ENCODE peak calls at places on chromosomes 7 and 10, in ten cellular contexts. Z is type B pancreatic cell, C is mesothelial cell of epicardium, J is mucosa of descending colon, D is IMR-90, I is neural progenitor cell, H is GM12865, K is dorsolateral prefrontal cortex, P is upper lobe of right lung, N is HFFc6. Q is an unnamed sample.

GRCh38 chr7:155889636-155890508 is 77.6 kb upstream of the SHH start:
- DNase-seq in Z (no peak), C (no peak), J (peak), D (no peak), I (no peak), H (no peak), K (no peak), P (peak), N (no peak), Q (no peak)

GRCh38 chr7:116710764-116711452 is 38.9 kb downstream of the MET start:
- DNase-seq in Z (no peak), C (no peak), J (no peak), D (no peak), I (no peak), H (no peak), K (no peak), P (no peak), N (no peak), Q (no peak)

GRCh38 chr7:29265208-29265923 is 70.8 kb downstream of the CHN2 start:
- DNase-seq in Z (no peak), C (no peak), J (no peak), D (no peak), I (peak), H (no peak), K (no peak), P (no peak), N (no peak), Q (no peak)

GRCh38 chr10:120941468-120941867 is 90.3 kb downstream of the WDR11 start:
- DNase-seq in Z (no peak), C (no peak), J (no peak), D (no peak), I (no peak), H (no peak), K (no peak), P (no peak), N (no peak), Q (no peak)

GRCh38 chr7:116426428-116427156 is 72.9 kb upstream of the CAV2 start:
- DNase-seq in Z (no peak), C (no peak), J (no peak), D (peak), I (no peak), H (no peak), K (no peak), P (no peak), N (peak), Q (no peak)

GRCh38 chr10:94623572-94623971 is 60.0 kb upstream of the CYP2C18 start:
- DNase-seq in Z (no peak), C (no peak), J (no peak), D (no peak), I (peak), H (no peak), K (no peak), P (no peak), N (no peak), Q (no peak)

GRCh38 chr7:79182283-79182682 is 271.2 kb downstream of the MAGI2 start:
- DNase-seq in Z (no peak), C (peak), J (no peak), D (peak), I (no peak), H (no peak), K (no peak), P (no peak), N (peak), Q (no peak)

GRCh38 chr7:137978464-137979237 is 23.2 kb downstream of the CREB3L2 start:
- DNase-seq in Z (no peak), C (no peak), J (no peak), D (peak), I (no peak), H (no peak), K (no peak), P (no peak), N (peak), Q (no peak)

GRCh38 chr7:64636386-64636785 is 29.5 kb upstream of the ZNF107 start:
- DNase-seq in Z (no peak), C (no peak), J (no peak), D (no peak), I (no peak), H (no peak), K (no peak), P (no peak), N (no peak), Q (no peak)

GRCh38 chr7:70696139-70696782 is 435.7 kb upstream of the GALNT17 start:
- DNase-seq in Z (no peak), C (no peak), J (no peak), D (peak), I (peak), H (peak), K (no peak), P (no peak), N (no peak), Q (no peak)

GRCh38 chr7:70695804-70696104 is 436.2 kb upstream of the GALNT17 start:
- DNase-seq in Z (no peak), C (no peak), J (no peak), D (no peak), I (peak), H (peak), K (no peak), P (no peak), N (no peak), Q (no peak)

GRCh38 chr7:70700055-70700934 is 431.6 kb upstream of the GALNT17 start:
- DNase-seq in Z (no peak), C (no peak), J (no peak), D (no peak), I (peak), H (no peak), K (no peak), P (no peak), N (no peak), Q (no peak)

GRCh38 chr7:70700935-70701425 is 431.0 kb upstream of the GALNT17 start:
- DNase-seq in Z (no peak), C (no peak), J (no peak), D (no peak), I (peak), H (no peak), K (no peak), P (no peak), N (no peak), Q (no peak)

GRCh38 chr7:70698219-70698832 is 433.6 kb upstream of the GALNT17 start:
- DNase-seq in Z (no peak), C (no peak), J (no peak), D (peak), I (peak), H (peak), K (no peak), P (no peak), N (peak), Q (no peak)
- TF ChIP-seq CTCF in Z (peak), C (no peak), J (peak), D (peak), I (peak), H (peak), K (peak), P (peak), N (peak), Q (peak)

DNA sequence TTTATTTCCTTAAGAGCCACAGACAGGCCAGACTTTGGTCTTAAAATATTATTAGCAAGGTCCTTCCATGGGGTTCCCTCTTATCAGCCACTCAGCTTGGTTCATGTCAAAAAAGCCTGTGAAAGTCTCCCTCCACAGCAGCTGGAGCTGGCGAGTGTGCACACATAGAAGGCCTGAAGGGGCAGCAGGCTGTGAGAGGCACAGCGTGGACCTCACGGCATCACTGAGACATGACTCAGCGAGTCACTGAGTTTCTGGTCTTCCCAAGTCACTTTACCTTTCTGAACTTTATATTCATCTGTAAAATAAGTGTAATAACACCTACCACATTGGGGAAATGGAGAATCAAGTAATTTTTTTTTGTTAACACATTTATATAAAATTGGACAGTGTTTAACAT is 8.7 kb downstream of the TAF3 start:
- DNase-seq in Z (no peak), C (no peak), J (no peak), D (peak), I (no peak), H (no peak), K (no peak), P (no peak), N (peak), Q (no peak)
- TF ChIP-seq CTCF in Z (no peak), C (no peak), J (no peak), D (peak), I (no peak), H (no peak), K (no peak), P (no peak), N (peak), Q (peak)

DNA sequence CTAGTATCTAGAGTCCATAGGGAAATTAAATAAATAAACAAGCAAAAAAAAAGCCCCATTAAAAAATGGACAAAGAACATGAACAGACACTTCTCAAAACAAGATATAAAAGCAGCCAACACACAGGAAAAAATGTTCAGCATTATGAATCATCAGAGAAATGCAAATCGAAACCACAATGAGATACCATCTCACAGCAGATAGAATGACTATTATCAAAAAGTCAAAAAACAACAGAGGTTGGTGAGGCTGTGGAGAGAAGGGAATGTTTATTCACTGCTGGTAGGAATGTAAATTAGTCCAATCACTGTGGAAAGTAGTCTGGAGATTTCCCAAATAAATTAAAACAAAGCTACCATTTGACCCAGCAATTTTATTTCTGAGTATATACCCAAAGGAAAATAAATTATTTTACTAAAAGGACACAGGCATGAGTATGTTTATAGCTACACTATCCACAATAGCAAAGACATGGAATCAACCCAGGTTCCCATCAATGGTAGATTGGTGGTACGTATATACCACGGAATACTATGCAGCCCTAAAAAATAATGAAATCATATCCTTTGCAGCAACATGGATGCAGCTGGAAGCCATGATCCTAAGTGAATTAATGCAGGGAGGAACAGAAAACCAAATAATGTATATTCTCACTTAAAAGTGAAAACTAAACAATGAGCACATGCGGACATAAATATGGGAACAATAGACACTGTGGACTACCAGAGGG is 366.5 kb upstream of the SEMA3C start:
- DNase-seq in Z (no peak), C (no peak), J (no peak), D (peak), I (no peak), H (no peak), K (no peak), P (no peak), N (peak), Q (no peak)
- TF ChIP-seq CTCF in Z (no peak), C (no peak), J (no peak), D (peak), I (no peak), H (no peak), K (no peak), P (no peak), N (peak), Q (no peak)

DNA sequence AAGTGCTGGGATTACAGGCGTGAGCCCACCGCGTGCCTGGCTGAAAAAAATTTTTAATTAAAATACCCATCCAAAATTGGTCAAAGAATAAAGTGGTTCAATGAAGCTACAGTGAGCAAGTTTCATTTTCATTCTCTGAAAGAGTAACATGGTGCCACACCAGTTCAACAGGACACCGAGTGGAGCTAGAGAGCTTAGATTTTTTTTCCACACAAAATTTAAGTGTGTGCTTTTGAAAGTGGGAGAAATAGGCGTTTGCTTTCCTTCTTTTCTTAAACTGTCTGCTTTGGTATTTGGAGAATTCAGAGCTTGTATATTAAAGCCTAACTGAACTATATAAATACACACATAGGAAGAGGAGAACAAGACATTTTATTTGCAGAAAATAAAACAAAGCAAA is 43.4 kb downstream of the BPGM start:
- DNase-seq in Z (no peak), C (no peak), J (no peak), D (peak), I (no peak), H (peak), K (no peak), P (no peak), N (peak), Q (no peak)
- TF ChIP-seq CTCF in Z (peak), C (peak), J (no peak), D (peak), I (peak), H (peak), K (peak), P (peak), N (peak), Q (peak)

GRCh38 chr10:123222832-123223231 is 68.6 kb downstream of the BUB3 start:
- DNase-seq in Z (no peak), C (no peak), J (no peak), D (no peak), I (no peak), H (no peak), K (no peak), P (no peak), N (no peak), Q (no peak)

DNA sequence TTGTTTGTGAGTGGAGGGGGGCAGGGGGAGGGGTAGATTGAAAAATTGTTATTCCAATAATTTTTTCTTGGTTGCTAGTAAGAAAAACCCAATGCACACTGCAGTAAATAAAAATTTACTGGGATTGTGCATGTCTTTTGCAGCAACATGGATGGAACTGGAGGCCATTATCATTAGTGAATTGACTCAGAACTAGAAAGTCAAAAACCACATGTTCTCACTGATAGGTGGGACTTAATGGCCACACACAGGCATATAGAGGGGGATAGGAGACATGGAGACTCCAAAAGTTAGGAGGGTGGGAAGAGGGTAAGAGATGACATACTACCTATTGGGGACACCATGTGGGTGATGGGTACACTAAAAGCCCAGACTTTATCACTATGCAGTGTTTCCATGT is 67.2 kb downstream of the BUB3 start:
- DNase-seq in Z (no peak), C (no peak), J (no peak), D (no peak), I (no peak), H (no peak), K (no peak), P (no peak), N (no peak), Q (no peak)
- TF ChIP-seq CTCF in Z (no peak), C (no peak), J (no peak), D (no peak), I (no peak), H (no peak), K (no peak), P (no peak), N (no peak), Q (no peak)

GRCh38 chr7:44244282-44244681 is 43.5 kb downstream of the YKT6 start:
- DNase-seq in Z (no peak), C (no peak), J (no peak), D (no peak), I (peak), H (peak), K (no peak), P (no peak), N (no peak), Q (no peak)
- TF ChIP-seq CTCF in Z (peak), C (peak), J (no peak), D (peak), I (peak), H (peak), K (peak), P (peak), N (peak), Q (peak)

Q was measured in progenitor cell of endocrine pancreas.